ENCODE peak calls at places on chromosomes 7 and 10, in six cellular contexts. F is HepG2, G is AG04450, Z is colonic mucosa, K is heart left ventricle, V is PC-3. L is an unnamed sample.
A peak's percentile ranks its signal among the peaks of the same experiment; 100 is the strongest.

GRCh38 chr7:39987641-39988347 is 37.7 kb downstream of the CDK13 start:
- DNase-seq in Z (no peak), F (no peak), V (no peak), K (no peak), G (no peak), L (no peak)

GRCh38 chr7:15016726-15017125 is 114.2 kb upstream of the DGKB start:
- DNase-seq in F (no peak), V (peak; percentile 93), G (no peak), Z (no peak), K (no peak), L (peak; percentile 69)

GRCh38 chr7:157432541-157432956 is 95.7 kb downstream of the DNAJB6 start:
- DNase-seq in F (no peak), G (peak; percentile 26), K (peak; percentile 31), V (peak; percentile 62), Z (peak; percentile 69), L (peak; percentile 52)

GRCh38 chr7:103857435-103857834 is 132.0 kb downstream of the RELN start:
- DNase-seq in K (no peak), V (no peak), F (no peak), Z (no peak), G (no peak), L (no peak)

GRCh38 chr7:1961776-1962276 is 270.9 kb downstream of the MAD1L1 start:
- DNase-seq in G (peak; percentile 59), Z (no peak), V (peak; percentile 31), K (no peak), F (no peak), L (peak; percentile 39)

GRCh38 chr7:66359656-66360211 is 154.6 kb downstream of the TPST1 start:
- DNase-seq in G (no peak), Z (no peak), K (peak; percentile 37), V (no peak), F (no peak), L (peak; percentile 67)

GRCh38 chr10:98664329-98665042 is 217.8 kb upstream of the HPS1 start:
- DNase-seq in F (peak; percentile 34), V (peak; percentile 67), Z (peak; percentile 19), G (no peak), K (no peak), L (no peak)

GRCh38 chr10:6065845-6066244 is 3.7 kb upstream of the IL2RA start:
- DNase-seq in K (no peak), V (no peak), F (no peak), Z (no peak), G (no peak), L (no peak)

GRCh38 chr7:133978502-133979295 is 148.4 kb upstream of the LRGUK start:
- DNase-seq in F (no peak), Z (no peak), V (no peak), K (no peak), G (no peak), L (no peak)
- H3K27ac ChIP-seq in F (no peak overlapping the region), Z (no peak overlapping the region), V (no peak overlapping the region), K (no peak overlapping the region), G (no peak overlapping the region), L (no peak overlapping the region)

GRCh38 chr7:29796181-29796580 is 10.1 kb upstream of the WIPF3 start:
- DNase-seq in Z (no peak), F (no peak), V (no peak), K (no peak), G (no peak), L (no peak)
- H3K27ac ChIP-seq in Z (no peak overlapping the region), F (no peak overlapping the region), V (no peak overlapping the region), K (no peak overlapping the region), G (no peak overlapping the region), L (no peak overlapping the region)

DNA sequence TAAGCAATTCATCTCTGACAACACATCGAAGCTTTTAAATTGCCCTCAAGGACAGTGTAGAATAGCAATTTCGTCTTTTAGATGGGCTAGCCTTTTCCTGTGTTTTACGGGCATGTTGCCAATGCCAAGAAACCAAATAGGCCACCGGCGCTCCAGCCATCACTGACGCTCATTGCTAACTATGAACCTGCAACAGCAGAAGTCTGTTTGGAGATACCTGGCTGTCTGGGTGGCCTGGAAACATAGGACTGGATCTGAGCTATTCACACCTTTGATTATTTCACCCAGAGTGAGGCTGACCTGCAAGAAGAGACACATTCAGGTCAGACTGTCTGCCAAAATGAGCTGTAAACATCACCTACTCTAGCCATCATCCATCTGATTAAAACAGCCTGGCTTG is 12.0 kb downstream of the KPNA7 start:
- DNase-seq in V (no peak), F (no peak), Z (no peak), K (no peak), G (no peak), L (no peak)
- H3K27ac ChIP-seq in V (peak overlapping the region; percentile 79), F (no peak overlapping the region), Z (no peak overlapping the region), K (no peak overlapping the region), G (no peak overlapping the region), L (peak overlapping the region; percentile 100)

DNA sequence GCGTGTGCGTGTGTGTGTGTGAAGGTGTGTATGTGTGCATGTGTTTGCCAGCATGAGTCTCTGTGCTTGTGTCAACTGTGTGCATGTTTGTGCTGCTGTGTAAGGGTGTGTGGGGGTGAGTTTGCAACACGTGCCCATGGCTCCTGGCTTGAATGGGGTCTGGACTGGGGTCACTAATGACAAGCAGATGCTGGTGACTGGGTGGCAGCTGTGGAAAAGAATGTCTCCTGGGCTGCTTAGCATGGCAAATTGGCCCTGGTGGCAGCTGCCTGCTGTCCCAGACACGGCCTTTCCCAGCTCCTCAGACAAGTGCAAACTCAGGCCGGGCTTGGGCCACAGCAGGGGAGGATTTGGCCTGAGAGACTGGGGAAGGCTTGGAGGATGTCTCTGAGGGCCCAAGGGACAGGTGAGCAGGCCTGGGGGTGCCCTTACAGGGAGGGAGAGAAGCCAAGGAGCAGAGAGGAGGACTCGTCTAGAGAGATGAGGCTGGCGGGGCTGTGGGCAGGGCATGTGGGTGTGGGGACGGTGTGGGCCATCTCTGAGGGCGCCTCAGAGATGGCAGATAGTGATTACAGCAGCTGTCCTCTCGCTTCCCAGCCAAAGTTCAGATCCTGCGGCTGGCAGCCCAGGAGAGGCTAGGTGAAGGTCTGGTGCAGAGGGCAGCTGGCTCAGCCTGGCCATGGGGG is 1.5 kb downstream of the AQP1 start:
- DNase-seq in K (no peak), V (no peak), F (no peak), G (no peak), Z (peak; percentile 61), L (no peak)
- H3K27ac ChIP-seq in K (peak overlapping the region; percentile 73), V (no peak overlapping the region), F (no peak overlapping the region), G (no peak overlapping the region), Z (no peak overlapping the region), L (no peak overlapping the region)

GRCh38 chr7:6528401-6529130 is 22.7 kb downstream of the GRID2IP start:
- DNase-seq in Z (no peak), K (no peak), V (no peak), G (no peak), F (no peak), L (no peak)
- H3K27ac ChIP-seq in Z (no peak overlapping the region), K (no peak overlapping the region), V (no peak overlapping the region), G (no peak overlapping the region), F (no peak overlapping the region), L (no peak overlapping the region)

GRCh38 chr7:135662123-135662372 is 266 bp upstream of the STMP1 start:
- DNase-seq in G (no peak), F (no peak), K (no peak), V (no peak), Z (no peak), L (no peak)
- H3K27ac ChIP-seq in G (peak overlapping the region; percentile 57), F (peak overlapping the region; percentile 79), K (peak overlapping the region; percentile 92), V (peak overlapping the region; percentile 32), Z (peak overlapping the region; percentile 69), L (peak overlapping the region; percentile 97)

DNA sequence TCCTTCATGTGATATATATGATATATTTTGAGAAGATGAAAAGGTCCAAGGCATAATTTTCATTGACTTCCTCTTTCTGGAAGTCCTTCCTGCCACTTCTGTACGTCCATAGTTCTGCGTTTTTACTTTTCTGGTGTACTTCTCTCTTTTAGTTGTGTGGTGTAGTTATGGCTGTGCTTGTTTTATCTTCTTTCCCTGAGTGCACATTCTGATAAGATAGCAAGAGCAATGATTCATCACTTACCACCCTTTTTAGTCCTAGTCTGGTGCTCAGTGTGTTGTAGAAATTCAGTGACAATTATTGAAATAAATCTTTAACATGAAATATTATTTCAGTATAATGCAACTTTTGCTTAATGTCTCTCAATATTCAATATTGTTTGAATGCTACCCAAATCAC is 231.4 kb upstream of the FERD3L start:
- DNase-seq in V (no peak), Z (no peak), F (no peak), G (no peak), K (no peak), L (no peak)
- H3K27ac ChIP-seq in V (no peak overlapping the region), Z (no peak overlapping the region), F (no peak overlapping the region), G (no peak overlapping the region), K (no peak overlapping the region), L (no peak overlapping the region)

DNA sequence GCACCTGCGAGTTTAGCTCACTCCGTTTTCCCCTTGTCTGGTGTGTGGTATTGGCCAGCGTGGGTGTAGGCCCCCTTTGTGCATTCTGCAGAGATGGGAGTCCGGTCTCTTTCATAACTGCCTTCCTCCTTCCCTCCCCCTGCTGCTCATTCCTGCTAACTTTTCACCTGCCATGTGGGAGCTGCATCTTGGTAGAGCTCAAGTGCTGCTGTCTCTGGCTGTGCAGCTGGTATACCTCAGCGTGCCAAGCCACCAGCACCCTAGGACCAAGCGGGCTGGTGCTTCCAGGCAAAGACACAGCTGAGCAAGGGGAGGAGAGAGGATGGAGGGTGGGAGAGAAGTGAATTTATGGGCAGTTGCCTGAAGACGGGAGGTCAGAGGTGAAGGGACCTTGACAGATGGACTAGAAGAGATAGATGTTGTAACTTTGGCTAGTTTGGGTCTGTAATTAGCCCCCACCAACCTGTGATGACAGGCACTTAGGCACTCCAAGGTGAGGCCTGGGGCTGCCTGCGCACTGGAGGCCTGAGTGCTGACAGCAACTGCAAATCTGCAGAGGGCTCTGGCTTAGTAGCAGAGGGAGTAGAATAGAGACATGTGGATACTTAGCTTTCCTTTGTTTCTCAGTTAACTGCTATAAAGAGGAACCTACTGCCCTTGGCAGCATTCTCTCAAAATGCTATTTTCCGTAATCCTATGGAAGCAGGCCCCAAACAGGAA is 148.8 kb upstream of the AGK start:
- DNase-seq in Z (no peak), K (peak; percentile 68), G (no peak), F (no peak), V (no peak), L (no peak)
- H3K27ac ChIP-seq in Z (no peak overlapping the region), K (peak overlapping the region; percentile 34), G (no peak overlapping the region), F (no peak overlapping the region), V (no peak overlapping the region), L (no peak overlapping the region)

DNA sequence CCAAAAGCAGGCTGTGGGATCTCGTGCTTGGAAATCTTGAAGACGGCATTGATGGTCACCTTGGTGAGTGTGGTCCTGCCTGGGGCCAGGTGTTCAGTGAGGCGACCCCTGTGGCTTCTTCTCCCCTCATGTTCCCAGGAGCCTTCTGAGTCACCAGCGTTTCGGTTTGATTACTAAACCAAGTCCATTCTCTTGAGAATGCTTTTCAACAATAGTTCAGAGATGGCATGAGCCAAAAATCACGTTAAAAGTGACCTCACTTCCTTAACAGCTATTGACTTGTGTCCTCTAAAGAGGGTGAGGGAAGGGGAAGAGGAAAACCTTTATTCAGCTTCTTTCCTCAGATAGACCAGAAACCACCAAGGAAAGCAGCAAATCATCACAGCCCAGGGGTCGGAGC is 315.2 kb downstream of the GATA3 start:
- DNase-seq in Z (no peak), V (peak; percentile 76), K (no peak), G (no peak), F (no peak), L (no peak)
- H3K27ac ChIP-seq in Z (no peak overlapping the region), V (peak overlapping the region; percentile 91), K (peak overlapping the region; percentile 58), G (no peak overlapping the region), F (no peak overlapping the region), L (peak overlapping the region; percentile 2)

GRCh38 chr7:43653891-43654504 is 71.1 kb downstream of the STK17A start:
- DNase-seq in F (peak; percentile 28), Z (no peak), G (no peak), K (no peak), V (no peak), L (no peak)
- H3K27ac ChIP-seq in F (peak overlapping the region; percentile 69), Z (peak overlapping the region; percentile 15), G (no peak overlapping the region), K (no peak overlapping the region), V (no peak overlapping the region), L (no peak overlapping the region)